ENCODE peak calls at places on chromosomes 16 and 17, in ten cellular contexts. D is choroid plexus epithelial cell; S is HEK293T; I is NCI-H1436; M is AML-193; W is HTR-8/SVneo; O is Peyer's patch; U is NCI-H1417; Q is CD4-positive, alpha-beta T cell; T is EL. C is an unnamed sample.
A peak's percentile ranks its signal among the peaks of the same experiment; 100 is the strongest.

GRCh38 chr17:45008191-45008590 is 40.1 kb upstream of the C1QL1 start:
- DNase-seq in D (no peak), S (no peak), I (no peak), M (no peak), W (no peak), O (no peak), U (no peak), Q (no peak), T (no peak), C (no peak)

GRCh38 chr16:69917739-69918138 is 33.4 kb upstream of the CLEC18A start:
- DNase-seq in D (peak; percentile 99), S (no peak), I (no peak), M (no peak), W (peak; percentile 97), O (no peak), U (no peak), Q (no peak), T (peak; percentile 97), C (no peak)

GRCh38 chr16:53872248-53873221 is 168.6 kb downstream of the FTO start:
- DNase-seq in D (peak; percentile 65), S (no peak), I (no peak), M (peak; percentile 9), W (no peak), O (no peak), U (no peak), Q (no peak), T (peak; percentile 82), C (no peak)

GRCh38 chr16:56807011-56807675 is 57.9 kb upstream of the SLC12A3 start:
- DNase-seq in D (peak; percentile 77), S (no peak), I (no peak), M (no peak), W (peak; percentile 46), O (no peak), U (no peak), Q (no peak), T (peak; percentile 80), C (no peak)

GRCh38 chr17:5825717-5826330 is 241.5 kb upstream of the NLRP1 start:
- DNase-seq in D (peak; percentile 86), S (no peak), I (no peak), M (no peak), W (no peak), O (no peak), U (no peak), Q (no peak), T (peak; percentile 76), C (no peak)

GRCh38 chr16:1613240-1613639 is 1.1 kb downstream of the CRAMP1 start:
- DNase-seq in D (peak; percentile 19), S (no peak), I (no peak), M (no peak), W (peak; percentile 12), O (no peak), U (peak; percentile 11), Q (no peak), T (peak; percentile 14), C (no peak)

GRCh38 chr16:10961231-10961630 is 16.9 kb downstream of the CLEC16A start:
- DNase-seq in D (peak; percentile 74), S (no peak), I (no peak), M (no peak), W (no peak), O (no peak), U (no peak), Q (no peak), T (peak; percentile 92), C (no peak)

GRCh38 chr16:57531253-57531575 is 5.2 kb downstream of the CCDC102A start:
- DNase-seq in D (no peak), S (no peak), I (no peak), M (no peak), W (no peak), O (peak; percentile 38), U (no peak), Q (no peak), T (no peak), C (no peak)

GRCh38 chr17:8875957-8876356 is 8.5 kb upstream of the PIK3R6 start:
- DNase-seq in D (peak; percentile 5), S (no peak), I (no peak), M (no peak), W (peak; percentile 41), O (no peak), U (no peak), Q (no peak), T (peak; percentile 68), C (no peak)